ENCODE peak calls at places on chromosomes 13 and 19, in four cellular contexts. J is GM12878, X is HepG2, E is K562. W is an unnamed sample.

GRCh38 chr13:103236213-103236612 is 170.0 kb upstream of the SLC10A2 start:
- DNase-seq in J (no peak), X (no peak), E (no peak), W (no peak)

GRCh38 chr13:102400619-102401125 is 1.2 kb downstream of the FGF14 start:
- DNase-seq in J (no peak), E (no peak), X (no peak), W (peak)

GRCh38 chr13:42561752-42562467 is 12.0 kb upstream of the TNFSF11 start:
- DNase-seq in X (no peak), E (no peak), J (no peak), W (no peak)

GRCh38 chr19:6271721-6272410 is 7.9 kb downstream of the MLLT1 start:
- DNase-seq in J (no peak), X (no peak), E (peak), W (peak)

GRCh38 chr19:2983351-2984195 is 6.2 kb downstream of the TLE6 start:
- DNase-seq in X (no peak), E (peak), J (no peak), W (peak)

GRCh38 chr19:10120538-10121198 is 969 bp upstream of the EIF3G start:
- DNase-seq in X (no peak), E (no peak), J (no peak), W (no peak)

GRCh38 chr13:109750376-109750775 is 36.0 kb downstream of the IRS2 start:
- DNase-seq in E (no peak), J (no peak), X (no peak), W (no peak)

GRCh38 chr19:2461751-2462634 is 5.2 kb upstream of the LMNB2 start:
- DNase-seq in J (no peak), E (no peak), X (no peak), W (peak)

GRCh38 chr13:80529734-80530133 is 188.8 kb upstream of the SPRY2 start:
- DNase-seq in J (no peak), E (no peak), X (no peak), W (no peak)

GRCh38 chr19:21210037-21210621 is 68.3 kb downstream of the ZNF431 start:
- DNase-seq in X (peak), J (no peak), E (no peak), W (no peak)

GRCh38 chr19:8148410-8149231 is 771 bp downstream of the FBN3 start:
- DNase-seq in E (peak), J (no peak), X (no peak), W (peak)

GRCh38 chr13:111844682-111845081 is 222.3 kb upstream of the SOX1 start:
- DNase-seq in J (no peak), E (no peak), X (no peak), W (no peak)

GRCh38 chr13:77378662-77379061 is 51.8 kb upstream of the MYCBP2 start:
- DNase-seq in J (no peak), X (no peak), E (no peak), W (no peak)

GRCh38 chr13:112722433-112723250 is 32.8 kb downstream of the ATP11A start:
- DNase-seq in J (no peak), E (peak), X (peak), W (no peak)

GRCh38 chr19:40692212-40692551 is 1.7 kb upstream of the NUMBL start:
- DNase-seq in X (no peak), E (no peak), J (no peak), W (no peak)

GRCh38 chr13:95226051-95226450 is 75.2 kb downstream of the ABCC4 start:
- DNase-seq in X (no peak), E (no peak), J (no peak), W (no peak)

GRCh38 chr19:56118666-56119584 is 2.2 kb downstream of the ZNF787 start:
- DNase-seq in X (no peak), E (no peak), J (no peak), W (no peak)

GRCh38 chr19:41546386-41546789 is 29.6 kb upstream of the CEACAM21 start:
- DNase-seq in X (no peak), J (no peak), E (no peak), W (no peak)

GRCh38 chr13:20140487-20140886 is 20.4 kb downstream of the GJA3 start:
- DNase-seq in X (no peak), E (no peak), J (no peak), W (no peak)

GRCh38 chr13:47478985-47479384 is 522.1 kb downstream of the SUCLA2 start:
- DNase-seq in E (no peak), J (no peak), X (no peak), W (no peak)

GRCh38 chr13:67101730-67102467 is 128.2 kb downstream of the PCDH9 start:
- DNase-seq in X (no peak), E (no peak), J (no peak), W (no peak)

GRCh38 chr19:571127-571974 is 1.0 kb upstream of the BSG start:
- DNase-seq in J (peak), X (peak), E (peak), W (no peak)

GRCh38 chr13:111265701-111266035 is 54.8 kb upstream of the TEX29 start:
- DNase-seq in X (no peak), E (no peak), J (no peak), W (no peak)

GRCh38 chr19:47414469-47414868 is 4.9 kb downstream of the MEIS3 start:
- DNase-seq in E (peak), X (peak), J (no peak), W (peak)

GRCh38 chr13:47548294-47548825 is 452.7 kb downstream of the SUCLA2 start:
- DNase-seq in E (no peak), J (no peak), X (no peak), W (no peak)

GRCh38 chr19:33394006-33394722 is 20.7 kb downstream of the CEBPG start:
- DNase-seq in E (no peak), J (no peak), X (peak), W (no peak)

GRCh38 chr19:1243768-1244692 is 2.5 kb downstream of the ATP5F1D start:
- DNase-seq in J (no peak), X (peak), E (no peak), W (peak)

GRCh38 chr19:41616785-41617621 is 9.9 kb downstream of the CEACAM4 start:
- DNase-seq in E (peak), J (no peak), X (peak), W (no peak)

GRCh38 chr19:3443840-3444694 is 36.3 kb downstream of the SMIM24 start:
- DNase-seq in E (no peak), J (no peak), X (peak), W (peak)

GRCh38 chr19:46944918-46945628 is 74.6 kb upstream of the NPAS1 start:
- DNase-seq in J (no peak), E (peak), X (no peak), W (peak)

GRCh38 chr13:29494520-29494919 is 101.0 kb downstream of the SLC7A1 start:
- DNase-seq in E (no peak), X (no peak), J (no peak), W (no peak)

GRCh38 chr13:37134411-37135041 is 29.1 kb upstream of the CSNK1A1L start:
- DNase-seq in E (no peak), X (no peak), J (no peak), W (no peak)

GRCh38 chr13:73715910-73716257 is 418.3 kb downstream of the KLF12 start:
- DNase-seq in E (no peak), X (no peak), J (no peak), W (no peak)

GRCh38 chr19:17479325-17479791 is 9.0 kb downstream of the SLC27A1 start:
- DNase-seq in E (no peak), X (no peak), J (no peak), W (no peak)

GRCh38 chr13:75550159-75550567 is 572 bp downstream of the UCHL3 start:
- DNase-seq in J (no peak), E (peak), X (peak), W (peak)

DNA sequence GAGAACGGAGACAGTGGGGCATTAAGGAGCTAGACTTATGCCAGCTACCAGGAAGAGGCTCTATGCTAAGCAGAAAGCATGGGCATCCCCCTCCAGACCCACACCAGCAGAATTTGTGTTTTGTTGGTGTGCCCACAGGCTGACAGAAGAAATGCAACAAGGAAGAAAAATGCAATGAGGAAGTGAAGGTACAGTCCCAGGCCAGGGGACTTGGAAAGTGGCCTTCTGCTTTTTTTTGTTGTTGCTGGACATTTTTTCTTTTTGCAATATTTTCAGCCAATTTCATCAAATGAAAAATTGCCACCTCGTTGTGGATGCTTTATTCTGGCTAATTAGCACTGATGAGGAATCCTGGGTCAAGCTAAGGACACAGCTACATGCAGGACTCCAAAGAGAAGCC is 167.7 kb downstream of the TSHZ3 start:
- DNase-seq in X (no peak), E (no peak), J (no peak), W (no peak)
- H2AFZ ChIP-seq in X (no peak), E (no peak), J (no peak), W (no peak)

DNA sequence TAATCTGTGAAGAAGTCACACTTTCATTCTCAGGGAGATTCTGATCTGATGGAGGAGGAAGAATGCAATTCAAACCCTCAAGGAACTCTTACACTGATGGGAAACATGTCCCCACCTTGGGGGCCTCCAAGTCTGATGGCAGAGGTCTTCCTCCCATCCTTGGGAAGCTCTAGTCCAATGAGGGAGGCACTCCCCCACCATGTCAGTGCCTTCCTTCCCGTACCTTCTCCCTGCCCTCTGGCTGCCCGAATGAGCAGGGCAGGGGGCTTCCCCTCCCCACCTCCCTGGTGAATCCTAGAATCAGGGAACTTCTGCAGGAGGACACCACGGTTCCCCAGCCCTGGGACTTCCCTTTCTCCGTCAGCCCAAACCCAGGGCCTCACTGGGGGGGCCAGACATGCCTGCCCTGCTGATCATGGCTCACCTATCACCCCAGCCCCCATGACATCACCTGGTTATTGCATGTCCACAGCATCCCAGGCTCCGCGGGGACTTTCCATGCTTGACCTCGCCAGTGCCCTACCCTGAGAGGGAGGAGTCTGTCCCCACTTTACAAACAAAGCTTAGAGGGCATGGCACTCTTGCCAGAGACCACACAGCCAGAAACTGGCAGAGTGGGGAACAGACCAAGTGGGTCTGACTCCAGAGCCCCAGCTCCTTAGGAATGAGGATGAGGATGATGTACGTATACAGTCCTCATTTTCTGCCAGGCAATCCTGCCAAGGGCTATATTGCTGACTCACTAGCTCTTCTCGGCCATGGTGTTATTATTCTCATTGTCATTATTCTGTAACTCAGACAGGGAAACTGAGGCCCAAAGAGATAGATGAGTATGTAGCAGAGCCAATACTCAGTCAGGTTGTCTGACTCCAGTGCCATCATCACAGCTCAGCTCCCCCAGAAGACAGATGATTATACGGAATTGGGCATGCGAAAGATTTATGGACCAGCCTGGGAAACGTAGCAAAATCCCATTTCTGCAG is 9.6 kb upstream of the BCL3 start:
- DNase-seq in X (peak), E (peak), J (no peak), W (no peak)
- TF ChIP-seq FOXM1 in X (no peak), E (no peak), J (no peak), W (no peak)

GRCh38 chr13:25468330-25469178 is 96.8 kb downstream of the ATP8A2 start:
- DNase-seq in J (no peak), E (peak), X (no peak), W (peak)
- TF ChIP-seq USF2 in J (no peak), E (no peak), X (no peak), W (no peak)

DNA sequence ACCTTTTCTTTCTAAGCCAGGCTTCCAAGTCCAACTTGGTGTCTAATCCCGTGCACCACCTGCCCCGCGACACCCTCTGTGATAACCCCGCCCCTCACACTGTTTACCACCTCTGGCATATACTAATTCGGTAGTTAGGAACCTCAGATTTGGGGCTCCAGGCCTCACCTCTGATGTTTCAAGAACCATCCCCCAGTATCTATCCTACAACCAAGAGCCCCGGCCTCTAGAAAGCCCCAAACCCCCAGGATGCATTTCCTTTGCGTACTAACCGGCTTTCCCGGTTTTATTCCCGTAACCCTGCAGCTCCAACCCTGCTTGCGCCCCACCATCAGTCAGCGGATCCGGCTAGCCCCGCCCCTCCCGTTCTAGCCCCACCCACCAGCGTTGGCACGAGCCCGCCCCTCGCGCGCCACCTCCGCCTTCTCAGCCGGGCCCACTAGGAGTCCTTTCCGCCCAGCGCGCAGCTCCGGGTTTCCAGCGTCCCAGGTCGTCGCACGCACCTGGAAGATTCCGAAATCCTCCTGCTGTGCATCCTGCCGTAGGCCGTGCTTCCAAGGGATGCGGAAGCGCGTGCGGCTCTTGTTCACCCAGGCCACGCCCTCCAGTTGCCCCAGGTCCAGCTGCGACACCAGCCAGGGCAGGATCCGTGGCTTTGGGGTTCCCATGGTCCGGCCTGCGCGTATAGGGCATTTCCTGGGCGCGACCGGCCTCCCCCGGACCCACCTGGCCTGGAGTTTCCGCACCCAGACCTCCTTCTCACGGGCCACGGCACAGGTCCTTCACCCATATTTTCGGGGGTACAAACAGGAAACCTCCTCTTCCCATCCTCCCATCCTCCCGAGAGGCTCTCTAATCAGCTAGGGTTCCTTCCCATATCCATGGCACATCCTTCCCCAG is 1.2 kb downstream of the IRF3 start:
- DNase-seq in X (peak), J (no peak), E (peak), W (peak)
- H2AFZ ChIP-seq in X (no peak), J (peak), E (peak), W (no peak)

W was measured in SK-N-SH.